ENCODE peak calls at places on chromosomes 3 and 15, in five cellular contexts. One of them, this sample, is unnamed.

GRCh38 chr3:169117264-169117663 is 546.2 kb downstream of the MECOM start:
- DNase-seq in omental fat pad: no peak
- DNase-seq in astrocyte of the spinal cord: no peak
- DNase-seq in BJ: no peak
- DNase-seq in GM12865: no peak
- DNase-seq in this sample: no peak

GRCh38 chr3:66092175-66092990 is 53.7 kb upstream of the MAGI1 start:
- DNase-seq in omental fat pad: no peak
- DNase-seq in astrocyte of the spinal cord: no peak
- DNase-seq in BJ: no peak
- DNase-seq in GM12865: no peak
- DNase-seq in this sample: no peak

GRCh38 chr15:50425219-50425618 is 1.0 kb downstream of the USP8 start:
- DNase-seq in omental fat pad: no peak
- DNase-seq in astrocyte of the spinal cord: no peak
- DNase-seq in BJ: no peak
- DNase-seq in GM12865: no peak
- DNase-seq in this sample: no peak

GRCh38 chr15:39376371-39376909 is 204.4 kb upstream of the THBS1 start:
- DNase-seq in omental fat pad: no peak
- DNase-seq in astrocyte of the spinal cord: no peak
- DNase-seq in BJ: peak; percentile 41
- DNase-seq in GM12865: no peak
- DNase-seq in this sample: no peak

GRCh38 chr3:178392553-178392952 is 143.7 kb upstream of the KCNMB2 start:
- DNase-seq in omental fat pad: no peak
- DNase-seq in astrocyte of the spinal cord: peak; percentile 46
- DNase-seq in BJ: no peak
- DNase-seq in GM12865: no peak
- DNase-seq in this sample: no peak

GRCh38 chr3:39166134-39166710 is 12.8 kb upstream of the CSRNP1 start:
- DNase-seq in omental fat pad: no peak
- DNase-seq in astrocyte of the spinal cord: peak; percentile 81
- DNase-seq in BJ: peak; percentile 87
- DNase-seq in GM12865: no peak
- DNase-seq in this sample: no peak

GRCh38 chr3:33417051-33417673 is 23.0 kb downstream of the UBP1 start:
- DNase-seq in omental fat pad: no peak
- DNase-seq in astrocyte of the spinal cord: peak; percentile 24
- DNase-seq in BJ: no peak
- DNase-seq in GM12865: no peak
- DNase-seq in this sample: no peak

GRCh38 chr3:184354121-184354728 is 7.2 kb downstream of the CLCN2 start:
- DNase-seq in omental fat pad: no peak
- DNase-seq in astrocyte of the spinal cord: no peak
- DNase-seq in BJ: no peak
- DNase-seq in GM12865: peak; percentile 51
- DNase-seq in this sample: peak; percentile 55

GRCh38 chr3:100992086-100993033 is 861 bp downstream of the ABI3BP start:
- DNase-seq in omental fat pad: no peak
- DNase-seq in astrocyte of the spinal cord: peak; percentile 48
- DNase-seq in BJ: no peak
- DNase-seq in GM12865: peak; percentile 34
- DNase-seq in this sample: no peak

GRCh38 chr3:159191454-159191853 is 389.6 kb downstream of the MFSD1 start:
- DNase-seq in omental fat pad: no peak
- DNase-seq in astrocyte of the spinal cord: peak; percentile 78
- DNase-seq in BJ: peak; percentile 91
- DNase-seq in GM12865: no peak
- DNase-seq in this sample: no peak

GRCh38 chr15:101810905-101811304 is 1.1 kb upstream of the OR4F15 start:
- DNase-seq in omental fat pad: no peak
- DNase-seq in astrocyte of the spinal cord: no peak
- DNase-seq in BJ: no peak
- DNase-seq in GM12865: peak; percentile 12
- DNase-seq in this sample: no peak

GRCh38 chr15:91186892-91187644 is 87.0 kb downstream of the SV2B start:
- DNase-seq in omental fat pad: no peak
- DNase-seq in astrocyte of the spinal cord: peak; percentile 24
- DNase-seq in BJ: no peak
- DNase-seq in GM12865: peak; percentile 46
- DNase-seq in this sample: peak; percentile 29

GRCh38 chr3:23094890-23095462 is 108.2 kb upstream of the UBE2E2 start:
- DNase-seq in omental fat pad: no peak
- DNase-seq in astrocyte of the spinal cord: peak; percentile 78
- DNase-seq in BJ: no peak
- DNase-seq in GM12865: no peak
- DNase-seq in this sample: no peak

DNA sequence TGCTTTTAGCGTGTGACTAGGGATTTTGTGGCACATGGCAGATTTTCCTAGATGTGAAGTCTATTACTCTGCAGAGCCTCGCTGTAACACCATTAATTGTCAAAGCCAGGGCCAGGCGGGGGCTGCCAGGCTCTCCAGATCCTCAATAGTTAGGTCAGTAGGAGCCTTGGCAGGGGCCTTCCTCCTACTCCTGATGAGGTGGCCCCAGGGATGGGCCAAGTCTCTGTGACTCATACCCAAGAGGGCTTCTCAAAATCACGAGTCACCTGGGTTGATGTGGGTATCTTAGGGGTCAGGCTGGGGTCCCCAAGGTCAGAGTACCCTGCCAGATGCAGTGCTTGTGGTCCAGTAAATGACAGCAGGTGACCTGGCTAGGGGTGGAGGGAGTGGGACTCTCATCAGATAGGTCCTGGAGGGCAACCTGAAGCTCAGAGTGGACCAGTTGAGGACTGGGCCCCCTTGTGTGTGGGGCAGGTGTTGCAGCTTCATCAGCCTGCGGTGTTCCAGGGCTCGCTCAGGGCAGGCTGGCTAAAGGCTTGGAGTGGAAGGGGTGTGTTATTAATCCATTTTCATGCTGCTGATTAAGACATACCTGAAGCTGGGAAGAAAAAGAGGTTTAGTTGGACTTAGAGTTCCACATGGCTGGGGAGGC is 88.5 kb upstream of the MYZAP start:
- DNase-seq in omental fat pad: no peak
- DNase-seq in astrocyte of the spinal cord: no peak
- DNase-seq in BJ: no peak
- DNase-seq in GM12865: peak; percentile 6
- DNase-seq in this sample: no peak
- TF ChIP-seq CTCF in omental fat pad: no peak
- TF ChIP-seq CTCF in astrocyte of the spinal cord: peak; percentile 18
- TF ChIP-seq CTCF in BJ: no peak
- TF ChIP-seq CTCF in GM12865: peak; percentile 31
- TF ChIP-seq CTCF in this sample: peak; percentile 26

DNA sequence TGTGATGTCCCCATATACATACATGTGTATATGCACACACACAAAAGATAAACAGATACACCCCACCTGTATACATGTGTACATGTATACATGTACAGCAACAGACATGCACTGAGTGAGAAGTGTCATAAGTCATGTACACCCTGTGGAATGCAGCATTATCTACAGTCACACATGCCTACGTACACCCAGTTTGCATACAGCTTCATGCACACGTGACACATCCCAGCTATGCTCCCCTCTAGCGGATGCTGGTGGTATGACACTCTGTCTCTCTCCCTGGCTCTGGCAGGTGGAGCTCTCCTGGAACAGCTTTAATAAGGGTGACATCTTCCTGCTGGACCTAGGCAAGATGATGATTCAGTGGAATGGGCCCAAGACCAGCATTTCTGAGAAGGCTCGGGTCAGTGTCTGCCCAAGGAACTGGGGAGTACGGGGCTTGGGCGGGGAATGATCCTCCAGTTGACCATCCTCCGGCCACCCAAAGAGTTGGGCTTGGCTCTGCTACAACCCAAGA is 6.3 kb downstream of the VILL start:
- DNase-seq in omental fat pad: peak; percentile 85
- DNase-seq in astrocyte of the spinal cord: peak; percentile 70
- DNase-seq in BJ: no peak
- DNase-seq in GM12865: peak; percentile 90
- DNase-seq in this sample: peak; percentile 71
- TF ChIP-seq CTCF in omental fat pad: peak; percentile 59
- TF ChIP-seq CTCF in astrocyte of the spinal cord: peak; percentile 92
- TF ChIP-seq CTCF in BJ: peak; percentile 91
- TF ChIP-seq CTCF in GM12865: peak; percentile 98
- TF ChIP-seq CTCF in this sample: peak; percentile 80

GRCh38 chr3:72092778-72093177 is 307.8 kb upstream of the PROK2 start:
- DNase-seq in omental fat pad: no peak
- DNase-seq in astrocyte of the spinal cord: no peak
- DNase-seq in BJ: no peak
- DNase-seq in GM12865: peak; percentile 65
- DNase-seq in this sample: no peak
- TF ChIP-seq CTCF in omental fat pad: no peak
- TF ChIP-seq CTCF in astrocyte of the spinal cord: no peak
- TF ChIP-seq CTCF in BJ: no peak
- TF ChIP-seq CTCF in GM12865: no peak
- TF ChIP-seq CTCF in this sample: no peak

GRCh38 chr15:25893621-25894020 is 30.5 kb upstream of the ATP10A start:
- DNase-seq in omental fat pad: no peak
- DNase-seq in astrocyte of the spinal cord: no peak
- DNase-seq in BJ: no peak
- DNase-seq in GM12865: no peak
- DNase-seq in this sample: no peak

GRCh38 chr15:25894371-25894902 is 31.3 kb upstream of the ATP10A start:
- DNase-seq in omental fat pad: no peak
- DNase-seq in astrocyte of the spinal cord: no peak
- DNase-seq in BJ: no peak
- DNase-seq in GM12865: no peak
- DNase-seq in this sample: no peak

GRCh38 chr15:25891108-25891507 is 28.0 kb upstream of the ATP10A start:
- DNase-seq in omental fat pad: no peak
- DNase-seq in astrocyte of the spinal cord: peak; percentile 8
- DNase-seq in BJ: no peak
- DNase-seq in GM12865: no peak
- DNase-seq in this sample: no peak

GRCh38 chr15:25890532-25890931 is 27.4 kb upstream of the ATP10A start:
- DNase-seq in omental fat pad: no peak
- DNase-seq in astrocyte of the spinal cord: no peak
- DNase-seq in BJ: no peak
- DNase-seq in GM12865: no peak
- DNase-seq in this sample: no peak

DNA sequence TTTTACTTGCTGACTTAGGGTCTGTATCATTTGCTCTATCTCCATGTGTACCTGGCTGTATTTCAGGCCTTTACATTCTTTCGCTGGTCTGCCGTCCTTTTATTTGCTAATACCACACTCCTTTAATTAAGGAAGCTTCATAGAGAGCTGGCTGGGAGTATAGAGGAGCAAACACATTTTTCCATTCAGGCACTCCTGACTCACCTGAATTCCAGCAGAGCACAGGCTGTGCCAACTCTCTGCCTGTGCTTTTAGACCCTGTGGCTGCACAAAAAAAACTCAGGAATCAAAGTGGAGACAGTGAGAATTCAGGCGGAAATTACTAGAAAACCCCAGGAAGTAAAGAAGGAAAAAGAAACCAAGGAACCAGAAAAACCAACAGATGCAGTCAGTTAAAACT is 29.0 kb upstream of the ATP10A start:
- DNase-seq in omental fat pad: no peak
- DNase-seq in astrocyte of the spinal cord: peak; percentile 37
- DNase-seq in BJ: no peak
- DNase-seq in GM12865: no peak
- DNase-seq in this sample: no peak
- TF ChIP-seq CTCF in omental fat pad: no peak
- TF ChIP-seq CTCF in astrocyte of the spinal cord: no peak
- TF ChIP-seq CTCF in BJ: no peak
- TF ChIP-seq CTCF in GM12865: no peak
- TF ChIP-seq CTCF in this sample: no peak

DNA sequence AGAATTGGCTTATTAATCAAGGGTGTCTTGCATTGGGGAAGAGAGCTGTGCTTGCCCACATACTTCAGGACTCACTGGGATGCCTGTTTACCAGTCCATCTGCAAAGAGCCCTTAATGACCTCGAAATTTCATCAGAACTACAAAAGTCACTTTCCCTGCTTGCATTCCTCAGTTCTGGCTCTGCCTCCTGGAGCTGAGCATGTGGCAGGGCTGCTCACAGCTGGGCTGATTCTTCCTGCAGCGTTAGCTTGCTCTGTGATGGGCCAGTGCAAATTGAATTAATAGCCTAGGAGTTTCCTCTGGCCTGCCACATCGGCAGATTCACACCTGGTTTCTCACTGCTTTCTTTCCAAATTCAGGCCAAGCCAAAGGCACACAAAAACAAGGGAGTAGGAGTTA is 108.9 kb downstream of the DUT start:
- DNase-seq in omental fat pad: no peak
- DNase-seq in astrocyte of the spinal cord: peak; percentile 79
- DNase-seq in BJ: peak; percentile 80
- DNase-seq in GM12865: no peak
- DNase-seq in this sample: no peak
- TF ChIP-seq CTCF in omental fat pad: no peak
- TF ChIP-seq CTCF in astrocyte of the spinal cord: no peak
- TF ChIP-seq CTCF in BJ: no peak
- TF ChIP-seq CTCF in GM12865: no peak
- TF ChIP-seq CTCF in this sample: no peak

DNA sequence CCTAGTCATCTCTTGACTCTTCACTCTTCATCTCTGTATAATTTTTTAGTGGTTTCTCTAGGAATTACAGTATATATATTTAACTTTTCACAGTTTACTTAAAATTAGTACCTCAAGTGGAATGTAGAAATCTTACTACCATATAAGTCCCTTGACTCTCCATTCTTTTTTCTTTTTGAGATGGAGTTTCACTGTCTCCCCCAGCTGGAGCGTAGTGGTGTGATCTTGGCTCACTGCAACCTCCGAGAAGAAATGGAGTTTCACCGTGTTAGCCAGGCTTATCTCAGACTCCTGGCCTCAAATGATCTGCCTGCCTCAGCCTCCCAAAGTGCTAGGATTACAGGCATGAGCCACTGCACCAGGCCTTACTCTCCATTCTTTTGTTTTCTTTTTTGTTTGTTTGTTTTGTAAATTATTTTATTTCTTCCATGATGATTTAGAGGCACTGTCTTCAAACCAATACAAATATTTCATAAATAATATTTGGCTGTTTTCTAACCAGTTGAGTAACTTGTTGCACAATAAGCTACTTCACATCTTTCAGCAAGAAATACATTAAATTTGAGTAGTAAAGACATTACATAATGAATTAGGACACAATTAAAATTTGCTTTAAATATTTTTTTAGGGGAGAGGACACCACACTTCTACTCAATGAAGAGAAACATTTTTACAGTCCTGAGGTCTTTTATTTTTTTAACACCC is 144.8 kb downstream of the RBPMS2 start:
- DNase-seq in omental fat pad: no peak
- DNase-seq in astrocyte of the spinal cord: no peak
- DNase-seq in BJ: no peak
- DNase-seq in GM12865: no peak
- DNase-seq in this sample: no peak
- TF ChIP-seq CTCF in omental fat pad: no peak
- TF ChIP-seq CTCF in astrocyte of the spinal cord: no peak
- TF ChIP-seq CTCF in BJ: no peak
- TF ChIP-seq CTCF in GM12865: no peak
- TF ChIP-seq CTCF in this sample: no peak

This sample was measured in progenitor cell of endocrine pancreas.